ENCODE peak calls at places on chromosomes 1 and 21, in eight cellular contexts. One of them, this sample, is unnamed.

GRCh38 chr1:218211241-218211640 is 73.9 kb upstream of the RRP15 start:
- DNase-seq in CD8-positive, alpha-beta memory T cell: no peak
- DNase-seq in SJSA1: no peak
- DNase-seq in GM12865: no peak
- DNase-seq in GM23248: peak
- DNase-seq in fibroblast of lung: peak
- DNase-seq in fibroblast of pulmonary artery: peak
- DNase-seq in neural progenitor cell: no peak
- DNase-seq in this sample: no peak

GRCh38 chr1:51956528-51957509 is 33.7 kb downstream of the RAB3B start:
- DNase-seq in CD8-positive, alpha-beta memory T cell: no peak
- DNase-seq in SJSA1: no peak
- DNase-seq in GM12865: no peak
- DNase-seq in GM23248: peak
- DNase-seq in fibroblast of lung: peak
- DNase-seq in fibroblast of pulmonary artery: peak
- DNase-seq in neural progenitor cell: peak
- DNase-seq in this sample: no peak

GRCh38 chr1:201754353-201754752 is 74.6 kb upstream of the IPO9 start:
- DNase-seq in CD8-positive, alpha-beta memory T cell: no peak
- DNase-seq in SJSA1: no peak
- DNase-seq in GM12865: no peak
- DNase-seq in GM23248: peak
- DNase-seq in fibroblast of lung: peak
- DNase-seq in fibroblast of pulmonary artery: peak
- DNase-seq in neural progenitor cell: no peak
- DNase-seq in this sample: no peak

GRCh38 chr1:65208577-65208976 is 60.6 kb downstream of the AK4 start:
- DNase-seq in CD8-positive, alpha-beta memory T cell: no peak
- DNase-seq in SJSA1: no peak
- DNase-seq in GM12865: no peak
- DNase-seq in GM23248: no peak
- DNase-seq in fibroblast of lung: no peak
- DNase-seq in fibroblast of pulmonary artery: no peak
- DNase-seq in neural progenitor cell: no peak
- DNase-seq in this sample: no peak

GRCh38 chr1:215421772-215422171 is 145.3 kb upstream of the KCTD3 start:
- DNase-seq in CD8-positive, alpha-beta memory T cell: no peak
- DNase-seq in SJSA1: no peak
- DNase-seq in GM12865: no peak
- DNase-seq in GM23248: peak
- DNase-seq in fibroblast of lung: no peak
- DNase-seq in fibroblast of pulmonary artery: no peak
- DNase-seq in neural progenitor cell: no peak
- DNase-seq in this sample: no peak

GRCh38 chr1:217493290-217493689 is 137.6 kb downstream of the GPATCH2 start:
- DNase-seq in CD8-positive, alpha-beta memory T cell: no peak
- DNase-seq in SJSA1: no peak
- DNase-seq in GM12865: no peak
- DNase-seq in GM23248: peak
- DNase-seq in fibroblast of lung: peak
- DNase-seq in fibroblast of pulmonary artery: peak
- DNase-seq in neural progenitor cell: no peak
- DNase-seq in this sample: no peak

GRCh38 chr1:59230622-59231021 is 66.3 kb upstream of the FGGY start:
- DNase-seq in CD8-positive, alpha-beta memory T cell: no peak
- DNase-seq in SJSA1: no peak
- DNase-seq in GM12865: no peak
- DNase-seq in GM23248: peak
- DNase-seq in fibroblast of lung: peak
- DNase-seq in fibroblast of pulmonary artery: no peak
- DNase-seq in neural progenitor cell: no peak
- DNase-seq in this sample: no peak

GRCh38 chr1:181503130-181503810 is 20.0 kb downstream of the CACNA1E start:
- DNase-seq in CD8-positive, alpha-beta memory T cell: no peak
- DNase-seq in SJSA1: no peak
- DNase-seq in GM12865: no peak
- DNase-seq in GM23248: peak
- DNase-seq in fibroblast of lung: peak
- DNase-seq in fibroblast of pulmonary artery: no peak
- DNase-seq in neural progenitor cell: no peak
- DNase-seq in this sample: no peak

GRCh38 chr1:6646499-6647148 is 22.0 kb downstream of the THAP3 start:
- DNase-seq in CD8-positive, alpha-beta memory T cell: no peak
- DNase-seq in SJSA1: no peak
- DNase-seq in GM12865: peak
- DNase-seq in GM23248: peak
- DNase-seq in fibroblast of lung: peak
- DNase-seq in fibroblast of pulmonary artery: peak
- DNase-seq in neural progenitor cell: peak
- DNase-seq in this sample: no peak

GRCh38 chr21:15065381-15066230 is 806 bp upstream of the NRIP1 start:
- DNase-seq in CD8-positive, alpha-beta memory T cell: peak
- DNase-seq in SJSA1: peak
- DNase-seq in GM12865: peak
- DNase-seq in GM23248: peak
- DNase-seq in fibroblast of lung: peak
- DNase-seq in fibroblast of pulmonary artery: peak
- DNase-seq in neural progenitor cell: peak
- DNase-seq in this sample: peak

GRCh38 chr1:78004719-78005346 is at the start of gene DNAJB4:
- DNase-seq in CD8-positive, alpha-beta memory T cell: peak
- DNase-seq in SJSA1: peak
- DNase-seq in GM12865: peak
- DNase-seq in GM23248: peak
- DNase-seq in fibroblast of lung: peak
- DNase-seq in fibroblast of pulmonary artery: peak
- DNase-seq in neural progenitor cell: peak
- DNase-seq in this sample: peak

GRCh38 chr1:70509996-70510876 is 99.2 kb downstream of the CTH start:
- DNase-seq in CD8-positive, alpha-beta memory T cell: no peak
- DNase-seq in SJSA1: no peak
- DNase-seq in GM12865: peak
- DNase-seq in GM23248: peak
- DNase-seq in fibroblast of lung: peak
- DNase-seq in fibroblast of pulmonary artery: peak
- DNase-seq in neural progenitor cell: peak
- DNase-seq in this sample: peak

GRCh38 chr1:86380257-86380861 is 15.8 kb downstream of the ODF2L start:
- DNase-seq in CD8-positive, alpha-beta memory T cell: no peak
- DNase-seq in SJSA1: no peak
- DNase-seq in GM12865: peak
- DNase-seq in GM23248: peak
- DNase-seq in fibroblast of lung: peak
- DNase-seq in fibroblast of pulmonary artery: peak
- DNase-seq in neural progenitor cell: peak
- DNase-seq in this sample: peak

GRCh38 chr1:235317179-235317578 is 10.8 kb downstream of the ARID4B start:
- DNase-seq in CD8-positive, alpha-beta memory T cell: no peak
- DNase-seq in SJSA1: no peak
- DNase-seq in GM12865: no peak
- DNase-seq in GM23248: peak
- DNase-seq in fibroblast of lung: no peak
- DNase-seq in fibroblast of pulmonary artery: no peak
- DNase-seq in neural progenitor cell: no peak
- DNase-seq in this sample: no peak

GRCh38 chr1:236150291-236150940 is 8.1 kb downstream of the GPR137B start:
- DNase-seq in CD8-positive, alpha-beta memory T cell: no peak
- DNase-seq in SJSA1: no peak
- DNase-seq in GM12865: peak
- DNase-seq in GM23248: no peak
- DNase-seq in fibroblast of lung: no peak
- DNase-seq in fibroblast of pulmonary artery: no peak
- DNase-seq in neural progenitor cell: no peak
- DNase-seq in this sample: no peak

GRCh38 chr1:16075337-16076002 is 2.0 kb upstream of the FAM131C start:
- DNase-seq in CD8-positive, alpha-beta memory T cell: no peak
- DNase-seq in SJSA1: no peak
- DNase-seq in GM12865: no peak
- DNase-seq in GM23248: peak
- DNase-seq in fibroblast of lung: peak
- DNase-seq in fibroblast of pulmonary artery: peak
- DNase-seq in neural progenitor cell: no peak
- DNase-seq in this sample: no peak

DNA sequence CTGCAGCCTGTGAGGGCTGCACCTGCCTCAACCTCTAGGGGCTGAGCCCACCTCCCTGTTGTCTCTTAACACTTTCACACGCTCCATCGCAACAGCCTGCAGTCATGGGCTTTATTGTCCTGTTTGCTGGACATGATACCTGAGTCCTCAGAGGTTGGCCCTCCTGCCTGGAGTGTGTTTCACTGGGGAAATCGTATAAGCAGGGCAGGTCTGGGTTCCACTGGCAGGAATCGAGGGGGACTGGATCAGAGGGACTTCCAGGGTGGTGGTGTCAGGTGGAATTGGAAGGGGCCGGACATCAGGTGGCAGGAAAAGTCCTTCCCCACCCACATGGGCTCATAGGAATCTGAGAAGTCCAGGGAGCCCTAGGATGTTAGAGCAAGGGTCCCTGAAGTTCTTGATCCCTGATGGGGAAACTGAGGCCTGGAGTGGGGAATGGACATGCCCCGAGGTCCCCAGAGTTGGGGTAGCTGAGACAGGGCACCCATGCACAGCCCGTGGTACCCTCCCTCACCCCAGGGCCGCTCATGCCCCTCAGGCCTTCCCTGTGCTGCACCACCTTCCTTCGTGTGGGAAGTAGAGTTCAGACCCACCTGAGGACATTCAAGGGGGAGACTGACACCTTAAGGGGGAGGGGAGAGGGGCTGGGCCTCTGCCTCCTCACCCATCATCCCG is 66.6 kb downstream of the PIK3CD start:
- DNase-seq in CD8-positive, alpha-beta memory T cell: no peak
- DNase-seq in SJSA1: no peak
- DNase-seq in GM12865: no peak
- DNase-seq in GM23248: no peak
- DNase-seq in fibroblast of lung: no peak
- DNase-seq in fibroblast of pulmonary artery: no peak
- DNase-seq in neural progenitor cell: no peak
- DNase-seq in this sample: no peak
- H3K4me3 ChIP-seq in CD8-positive, alpha-beta memory T cell: peak
- H3K4me3 ChIP-seq in SJSA1: no peak
- H3K4me3 ChIP-seq in GM12865: no peak
- H3K4me3 ChIP-seq in GM23248: no peak
- H3K4me3 ChIP-seq in fibroblast of lung: no peak
- H3K4me3 ChIP-seq in fibroblast of pulmonary artery: no peak
- H3K4me3 ChIP-seq in neural progenitor cell: no peak
- H3K4me3 ChIP-seq in this sample: no peak

DNA sequence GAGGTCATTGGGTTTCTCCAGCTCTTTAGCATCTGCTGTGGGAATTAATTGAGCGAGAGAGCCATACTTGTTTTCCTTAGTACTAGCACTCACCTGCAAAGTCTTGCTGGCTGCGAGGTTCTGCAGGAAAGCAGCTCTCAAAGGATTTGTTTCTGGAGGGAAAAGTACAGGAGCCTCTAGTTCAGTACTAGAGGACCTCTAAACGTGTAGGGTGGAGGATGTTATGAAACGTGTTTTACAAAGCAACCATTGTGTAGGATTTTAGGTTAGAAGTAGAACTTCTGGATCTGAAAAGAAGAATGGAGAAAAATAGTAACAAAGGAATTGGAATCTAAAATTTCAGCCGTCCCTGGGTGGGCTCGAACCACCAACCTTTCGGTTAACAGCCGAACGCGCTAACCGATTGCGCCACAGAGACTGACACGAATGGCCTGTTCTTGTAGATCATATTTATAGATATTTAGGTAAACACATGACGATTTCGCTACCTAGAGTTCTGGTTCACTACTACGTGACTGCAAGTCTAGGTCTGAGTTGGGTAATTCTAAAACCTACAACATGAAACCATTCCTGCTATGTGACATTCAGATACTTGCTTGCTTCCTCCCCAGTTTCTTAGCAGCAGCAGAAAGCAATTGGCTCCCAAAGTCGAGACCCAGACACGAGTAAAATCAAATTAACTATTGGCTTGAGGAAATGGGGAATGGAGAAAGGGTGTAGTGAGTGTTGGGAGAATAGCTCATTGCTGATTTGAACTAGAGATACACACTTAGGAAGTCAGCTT is 60.2 kb upstream of the CFAP126 start:
- DNase-seq in CD8-positive, alpha-beta memory T cell: no peak
- DNase-seq in SJSA1: no peak
- DNase-seq in GM12865: peak
- DNase-seq in GM23248: peak
- DNase-seq in fibroblast of lung: peak
- DNase-seq in fibroblast of pulmonary artery: peak
- DNase-seq in neural progenitor cell: peak
- DNase-seq in this sample: peak
- H3K4me3 ChIP-seq in CD8-positive, alpha-beta memory T cell: peak
- H3K4me3 ChIP-seq in SJSA1: no peak
- H3K4me3 ChIP-seq in GM12865: peak
- H3K4me3 ChIP-seq in GM23248: no peak
- H3K4me3 ChIP-seq in fibroblast of lung: no peak
- H3K4me3 ChIP-seq in fibroblast of pulmonary artery: no peak
- H3K4me3 ChIP-seq in neural progenitor cell: peak
- H3K4me3 ChIP-seq in this sample: peak

GRCh38 chr1:228142616-228143203 is 2.6 kb downstream of the GUK1 start:
- DNase-seq in CD8-positive, alpha-beta memory T cell: peak
- DNase-seq in SJSA1: no peak
- DNase-seq in GM12865: no peak
- DNase-seq in GM23248: no peak
- DNase-seq in fibroblast of lung: no peak
- DNase-seq in fibroblast of pulmonary artery: no peak
- DNase-seq in neural progenitor cell: no peak
- DNase-seq in this sample: no peak
- H3K4me3 ChIP-seq in CD8-positive, alpha-beta memory T cell: peak
- H3K4me3 ChIP-seq in SJSA1: no peak
- H3K4me3 ChIP-seq in GM12865: no peak
- H3K4me3 ChIP-seq in GM23248: peak
- H3K4me3 ChIP-seq in fibroblast of lung: no peak
- H3K4me3 ChIP-seq in fibroblast of pulmonary artery: peak
- H3K4me3 ChIP-seq in neural progenitor cell: no peak
- H3K4me3 ChIP-seq in this sample: no peak

DNA sequence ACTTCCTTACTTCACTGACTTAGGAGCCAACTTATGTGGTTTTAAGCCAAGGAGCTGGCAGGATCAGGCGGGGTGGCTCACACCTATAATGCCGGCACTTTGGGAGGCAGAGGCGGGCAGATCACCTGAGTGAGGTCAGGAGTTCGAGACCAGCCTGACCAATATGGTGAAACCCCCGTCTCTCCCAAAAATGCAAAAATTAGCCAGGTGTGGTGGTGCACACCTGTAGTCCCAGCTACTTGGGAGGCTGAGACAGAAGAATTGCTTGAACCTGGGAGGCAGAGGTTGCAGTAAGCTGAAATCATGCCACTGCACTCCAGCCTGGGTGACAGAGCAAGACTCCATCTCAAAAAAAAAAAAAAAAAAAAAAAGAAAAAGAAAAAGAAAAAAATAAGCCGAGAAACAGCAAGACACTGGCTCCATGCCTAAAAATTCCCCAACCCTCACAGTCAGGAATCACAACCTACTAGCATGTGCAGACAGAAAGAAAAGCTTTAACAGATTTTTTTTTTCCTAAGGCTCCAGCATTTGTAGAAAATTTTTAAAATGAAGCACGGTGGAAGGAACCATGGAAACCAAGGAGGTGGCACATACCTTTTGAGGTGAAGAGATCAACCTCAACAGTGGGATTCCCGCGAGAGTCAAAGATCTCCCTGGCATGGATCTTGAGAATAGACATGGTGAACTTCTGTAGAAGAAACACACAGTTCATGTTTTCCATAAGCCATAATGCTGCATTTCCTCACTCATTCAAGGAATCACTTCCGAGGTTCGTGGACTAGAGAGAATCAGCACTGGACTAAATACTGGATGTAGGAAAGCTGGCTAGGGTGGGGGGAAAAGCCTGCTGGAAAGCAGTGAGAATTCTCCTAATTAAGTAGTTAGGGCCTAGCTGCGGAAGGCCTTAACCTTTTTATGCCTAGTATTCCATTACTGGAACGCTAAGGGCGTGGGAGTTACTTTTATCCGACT is 4.0 kb downstream of the ENO1 start:
- DNase-seq in CD8-positive, alpha-beta memory T cell: no peak
- DNase-seq in SJSA1: no peak
- DNase-seq in GM12865: no peak
- DNase-seq in GM23248: peak
- DNase-seq in fibroblast of lung: peak
- DNase-seq in fibroblast of pulmonary artery: peak
- DNase-seq in neural progenitor cell: no peak
- DNase-seq in this sample: no peak
- H3K4me3 ChIP-seq in CD8-positive, alpha-beta memory T cell: peak
- H3K4me3 ChIP-seq in SJSA1: no peak
- H3K4me3 ChIP-seq in GM12865: peak
- H3K4me3 ChIP-seq in GM23248: peak
- H3K4me3 ChIP-seq in fibroblast of lung: no peak
- H3K4me3 ChIP-seq in fibroblast of pulmonary artery: peak
- H3K4me3 ChIP-seq in neural progenitor cell: peak
- H3K4me3 ChIP-seq in this sample: peak